ENCODE peak calls at places on chromosomes 7 and 10, in eight cellular contexts. X, L, B, N, A, V, W and Y are unnamed samples.

GRCh38 chr7:130891254-130892094 is 157.5 kb upstream of the KLF14 start:
- DNase-seq in N (peak; percentile 68), A (peak; percentile 92), L (no peak), X (no peak), B (peak; percentile 38), W (peak; percentile 60), V (peak; percentile 90), Y (peak; percentile 95)

GRCh38 chr7:114923403-114923713 is 1.5 kb downstream of the MDFIC start:
- DNase-seq in B (no peak), A (no peak), W (no peak), N (no peak), L (no peak), X (no peak), V (no peak), Y (no peak)

GRCh38 chr7:99409814-99410213 is 1.0 kb downstream of the BUD31 start:
- DNase-seq in X (no peak), A (no peak), V (no peak), B (no peak), N (no peak), L (no peak), W (no peak), Y (no peak)

GRCh38 chr10:61918140-61918539 is 16.6 kb downstream of the ARID5B start:
- DNase-seq in L (no peak), B (no peak), W (no peak), V (no peak), N (no peak), X (no peak), A (no peak), Y (no peak)

GRCh38 chr10:108591417-108591816 is 1331.9 kb downstream of the XPNPEP1 start:
- DNase-seq in X (no peak), L (no peak), B (no peak), V (peak; percentile 40), W (no peak), N (no peak), A (no peak), Y (no peak)

GRCh38 chr7:36923185-36923584 is 198.9 kb upstream of the AOAH start:
- DNase-seq in L (no peak), W (no peak), V (no peak), B (no peak), X (no peak), N (no peak), A (no peak), Y (no peak)

GRCh38 chr10:124231188-124232135 is 138.1 kb upstream of the CHST15 start:
- DNase-seq in V (no peak), W (no peak), N (no peak), A (no peak), X (no peak), B (no peak), L (no peak), Y (no peak)

GRCh38 chr7:51481421-51481820 is 164.8 kb upstream of the COBL start:
- DNase-seq in W (no peak), B (no peak), X (no peak), A (no peak), N (no peak), V (no peak), L (no peak), Y (no peak)

GRCh38 chr10:75770634-75771081 is 339.2 kb downstream of the LRMDA start:
- DNase-seq in A (no peak), B (peak; percentile 40), L (no peak), N (no peak), W (no peak), X (no peak), V (no peak), Y (no peak)

GRCh38 chr7:157547102-157547501 is 210.3 kb downstream of the DNAJB6 start:
- DNase-seq in V (no peak), B (no peak), X (no peak), A (no peak), W (no peak), L (peak; percentile 11), N (peak; percentile 9), Y (no peak)

GRCh38 chr10:95295031-95295755 is 4.4 kb upstream of the PDLIM1 start:
- DNase-seq in B (no peak), A (peak; percentile 43), X (peak; percentile 48), V (no peak), W (peak; percentile 69), L (peak; percentile 88), N (peak; percentile 78), Y (peak; percentile 46)

GRCh38 chr7:123265853-123266252 is 66.1 kb upstream of the SLC13A1 start:
- DNase-seq in B (no peak), A (no peak), V (no peak), X (no peak), N (no peak), L (no peak), W (no peak), Y (no peak)

GRCh38 chr7:51265066-51265907 is 51.3 kb downstream of the COBL start:
- DNase-seq in L (no peak), N (no peak), X (peak; percentile 41), B (no peak), W (no peak), A (no peak), V (no peak), Y (no peak)

GRCh38 chr7:23246540-23246939 is at the start of gene GPNMB:
- DNase-seq in B (peak; percentile 24), X (no peak), W (no peak), A (peak; percentile 33), L (no peak), N (no peak), V (peak; percentile 25), Y (peak; percentile 52)

GRCh38 chr7:120185940-120186682 is 86.9 kb upstream of the KCND2 start:
- DNase-seq in W (no peak), V (no peak), L (no peak), X (no peak), N (no peak), A (no peak), B (no peak), Y (no peak)

GRCh38 chr10:132512693-132513345 is 24.8 kb upstream of the INPP5A start:
- DNase-seq in W (no peak), N (no peak), B (no peak), L (no peak), A (peak; percentile 7), X (no peak), V (no peak), Y (no peak)

GRCh38 chr10:110077436-110078120 is 69.8 kb downstream of the ADD3 start:
- DNase-seq in X (no peak), N (no peak), A (no peak), L (no peak), V (no peak), W (no peak), B (no peak), Y (no peak)

GRCh38 chr10:132867801-132868644 is 74.3 kb downstream of the CFAP46 start:
- DNase-seq in X (no peak), N (peak; percentile 40), L (peak; percentile 22), A (no peak), V (no peak), W (no peak), B (no peak), Y (no peak)

GRCh38 chr7:50853311-50853710 is 70.6 kb upstream of the GRB10 start:
- DNase-seq in B (no peak), N (no peak), X (no peak), L (no peak), W (no peak), V (no peak), A (no peak), Y (no peak)

GRCh38 chr7:25260862-25261454 is 32.7 kb upstream of the NPVF start:
- DNase-seq in L (no peak), B (no peak), A (no peak), N (no peak), V (no peak), X (no peak), W (no peak), Y (peak; percentile 16)

GRCh38 chr10:109429956-109430760 is 493.2 kb downstream of the XPNPEP1 start:
- DNase-seq in N (no peak), L (no peak), B (no peak), W (no peak), X (no peak), A (no peak), V (peak; percentile 87), Y (no peak)

GRCh38 chr7:149071641-149072437 is 18.7 kb downstream of the ZNF786 start:
- DNase-seq in B (no peak), A (no peak), L (peak; percentile 94), N (no peak), W (no peak), V (no peak), X (no peak), Y (no peak)

GRCh38 chr10:94192974-94193373 is 169.8 kb downstream of the NOC3L start:
- DNase-seq in A (no peak), W (no peak), X (no peak), B (no peak), L (no peak), N (no peak), V (no peak), Y (peak; percentile 14)
- H3K27ac ChIP-seq in A (no peak overlapping the region), W (no peak overlapping the region), X (no peak overlapping the region), B (no peak overlapping the region), L (no peak overlapping the region), N (no peak overlapping the region), V (no peak overlapping the region), Y (peak overlapping the region; percentile 46)

DNA sequence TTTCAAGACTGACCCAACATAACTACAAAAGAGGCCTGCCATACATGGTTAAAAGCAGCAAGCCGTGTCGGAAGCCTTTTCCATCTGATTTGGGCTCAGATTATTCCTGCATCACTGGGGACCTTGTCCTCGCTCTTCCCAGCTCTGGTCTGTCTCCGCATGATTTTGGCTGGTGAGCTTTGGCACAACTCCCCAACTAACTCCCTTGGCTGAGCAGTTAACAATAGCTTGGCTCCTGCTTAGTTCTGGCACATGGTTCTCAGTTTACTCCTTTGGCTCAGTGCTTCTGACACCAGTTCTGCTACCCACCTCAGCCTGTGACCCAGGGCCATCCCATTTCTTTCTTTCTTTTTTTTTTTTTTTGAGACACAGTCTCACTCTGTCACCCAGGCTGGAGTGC is 17.0 kb downstream of the AGK start:
- DNase-seq in A (no peak), W (no peak), L (no peak), X (no peak), V (no peak), B (peak; percentile 47), N (no peak), Y (no peak)
- H3K4me3 ChIP-seq in A (no peak overlapping the region), W (no peak overlapping the region), L (no peak overlapping the region), X (no peak overlapping the region), V (no peak overlapping the region), B (no peak overlapping the region), N (no peak overlapping the region), Y (no peak overlapping the region)

DNA sequence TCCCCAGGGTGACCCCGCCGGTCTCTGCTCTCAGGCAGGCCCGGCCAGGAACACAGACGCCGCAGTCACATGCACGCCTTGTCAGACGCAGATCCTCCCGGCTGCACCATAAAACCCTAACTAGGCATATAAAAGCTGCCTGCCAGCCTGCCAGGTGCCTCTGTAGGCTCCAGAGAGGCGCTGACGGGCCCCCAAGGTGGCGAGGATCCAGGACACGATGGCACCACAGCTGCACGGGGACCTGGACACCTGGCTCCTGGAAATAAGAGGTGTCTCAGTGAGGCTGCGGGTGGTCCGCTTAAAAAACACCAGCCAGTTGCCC is 21.9 kb upstream of the GDF10 start:
- DNase-seq in X (no peak), B (no peak), L (no peak), V (no peak), A (no peak), N (no peak), W (no peak), Y (no peak)
- H3K27ac ChIP-seq in X (no peak overlapping the region), B (no peak overlapping the region), L (no peak overlapping the region), V (no peak overlapping the region), A (no peak overlapping the region), N (no peak overlapping the region), W (no peak overlapping the region), Y (no peak overlapping the region)

DNA sequence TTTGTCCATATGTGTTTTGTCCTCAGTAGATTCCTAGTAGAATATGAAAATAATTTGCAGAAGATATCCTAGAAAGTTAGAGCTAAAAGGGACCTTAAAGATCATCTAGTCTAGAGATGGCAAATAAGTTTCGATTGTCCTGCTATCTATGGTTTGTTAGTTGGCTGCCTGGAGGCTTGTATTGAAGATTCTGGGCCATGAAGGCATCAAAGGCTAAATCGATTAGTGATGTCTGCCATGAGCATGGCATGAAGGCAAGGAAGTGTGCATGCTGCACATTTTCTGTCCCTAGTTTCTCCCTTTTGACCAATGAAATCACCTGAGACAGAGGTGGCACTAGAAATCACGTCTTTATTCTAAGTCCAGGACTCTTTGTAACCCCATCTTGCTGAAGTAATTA is 553.8 kb upstream of the GALNT17 start:
- DNase-seq in X (no peak), W (no peak), N (no peak), L (no peak), B (no peak), A (no peak), V (no peak), Y (no peak)
- H3K4me3 ChIP-seq in X (no peak overlapping the region), W (no peak overlapping the region), N (no peak overlapping the region), L (no peak overlapping the region), B (no peak overlapping the region), A (no peak overlapping the region), V (no peak overlapping the region), Y (no peak overlapping the region)